ENCODE peak calls at places on chromosomes 13 and 19, in four cellular contexts. One of them, this sample, is unnamed.

GRCh38 chr19:48611872-48612271 is 3.0 kb downstream of the FAM83E start:
- DNase-seq in GM12878: no peak
- DNase-seq in K562: no peak
- DNase-seq in H1: no peak
- DNase-seq in this sample: no peak

GRCh38 chr13:75959861-75960481 is 323.8 kb downstream of the LMO7 start:
- DNase-seq in GM12878: no peak
- DNase-seq in K562: no peak
- DNase-seq in H1: no peak
- DNase-seq in this sample: no peak

GRCh38 chr13:86877449-86877848 is 793.7 kb upstream of the SLITRK5 start:
- DNase-seq in GM12878: no peak
- DNase-seq in H1: no peak
- DNase-seq in K562: no peak
- DNase-seq in this sample: no peak

GRCh38 chr13:42377640-42378382 is 105.9 kb downstream of the AKAP11 start:
- DNase-seq in H1: no peak
- DNase-seq in GM12878: peak
- DNase-seq in K562: no peak
- DNase-seq in this sample: no peak

GRCh38 chr19:54390942-54391577 is 24.2 kb upstream of the TTYH1 start:
- DNase-seq in GM12878: no peak
- DNase-seq in K562: peak
- DNase-seq in H1: no peak
- DNase-seq in this sample: peak

GRCh38 chr13:81017525-81018152 is 676.7 kb upstream of the SPRY2 start:
- DNase-seq in GM12878: no peak
- DNase-seq in K562: peak
- DNase-seq in H1: no peak
- DNase-seq in this sample: peak

GRCh38 chr13:35987572-35988513 is 143.3 kb downstream of the DCLK1 start:
- DNase-seq in H1: no peak
- DNase-seq in K562: no peak
- DNase-seq in GM12878: no peak
- DNase-seq in this sample: no peak

GRCh38 chr13:77544365-77544764 is 8.9 kb downstream of the SCEL start:
- DNase-seq in K562: no peak
- DNase-seq in GM12878: no peak
- DNase-seq in H1: no peak
- DNase-seq in this sample: no peak

GRCh38 chr13:35891486-35891885 is 239.7 kb downstream of the DCLK1 start:
- DNase-seq in H1: no peak
- DNase-seq in K562: no peak
- DNase-seq in GM12878: no peak
- DNase-seq in this sample: no peak

GRCh38 chr13:75636339-75637095 is 387 bp downstream of the LMO7 start:
- DNase-seq in GM12878: no peak
- DNase-seq in K562: peak
- DNase-seq in H1: no peak
- DNase-seq in this sample: no peak

GRCh38 chr13:60690607-60691006 is 293.6 kb downstream of the TDRD3 start:
- DNase-seq in GM12878: no peak
- DNase-seq in H1: no peak
- DNase-seq in K562: no peak
- DNase-seq in this sample: no peak

GRCh38 chr19:6126335-6126974 is 9.0 kb upstream of the ACSBG2 start:
- DNase-seq in H1: no peak
- DNase-seq in K562: peak
- DNase-seq in GM12878: peak
- DNase-seq in this sample: peak

GRCh38 chr19:10009269-10009665 is 1.0 kb downstream of the COL5A3 start:
- DNase-seq in GM12878: no peak
- DNase-seq in H1: no peak
- DNase-seq in K562: peak
- DNase-seq in this sample: no peak

GRCh38 chr19:40609561-40610395 is 8.6 kb downstream of the LTBP4 start:
- DNase-seq in H1: no peak
- DNase-seq in K562: peak
- DNase-seq in GM12878: peak
- DNase-seq in this sample: peak

GRCh38 chr13:40640845-40641458 is 25.5 kb downstream of the FOXO1 start:
- DNase-seq in GM12878: no peak
- DNase-seq in H1: no peak
- DNase-seq in K562: no peak
- DNase-seq in this sample: no peak

GRCh38 chr13:95083758-95084157 is 217.5 kb downstream of the ABCC4 start:
- DNase-seq in K562: no peak
- DNase-seq in H1: no peak
- DNase-seq in GM12878: no peak
- DNase-seq in this sample: no peak

GRCh38 chr13:85503797-85504196 is 295.4 kb downstream of the SLITRK6 start:
- DNase-seq in K562: no peak
- DNase-seq in GM12878: no peak
- DNase-seq in H1: no peak
- DNase-seq in this sample: no peak

GRCh38 chr13:97986841-97987240 is 33.4 kb downstream of the IPO5 start:
- DNase-seq in GM12878: peak
- DNase-seq in K562: no peak
- DNase-seq in H1: no peak
- DNase-seq in this sample: no peak

GRCh38 chr13:82654851-82655517 is 1227.3 kb downstream of the SLITRK1 start:
- DNase-seq in K562: no peak
- DNase-seq in GM12878: no peak
- DNase-seq in H1: no peak
- DNase-seq in this sample: no peak

GRCh38 chr13:60591348-60591747 is 194.3 kb downstream of the TDRD3 start:
- DNase-seq in K562: no peak
- DNase-seq in GM12878: no peak
- DNase-seq in H1: no peak
- DNase-seq in this sample: no peak

GRCh38 chr19:28049875-28050274 is 1163.1 kb downstream of the UQCRFS1 start:
- DNase-seq in H1: no peak
- DNase-seq in GM12878: no peak
- DNase-seq in K562: no peak
- DNase-seq in this sample: no peak

GRCh38 chr13:57630661-57631606 is 610 bp upstream of the PCDH17 start:
- DNase-seq in H1: no peak
- DNase-seq in K562: no peak
- DNase-seq in GM12878: no peak
- DNase-seq in this sample: no peak

GRCh38 chr19:10749435-10750384 is 31.8 kb downstream of the DNM2 start:
- DNase-seq in K562: no peak
- DNase-seq in H1: no peak
- DNase-seq in GM12878: no peak
- DNase-seq in this sample: no peak

GRCh38 chr19:3365447-3366103 is 808 bp upstream of the NFIC start:
- DNase-seq in GM12878: no peak
- DNase-seq in K562: no peak
- DNase-seq in H1: no peak
- DNase-seq in this sample: peak

GRCh38 chr13:67155898-67156717 is 74.0 kb downstream of the PCDH9 start:
- DNase-seq in H1: no peak
- DNase-seq in K562: no peak
- DNase-seq in GM12878: no peak
- DNase-seq in this sample: no peak

GRCh38 chr19:990119-990571 is 6.0 kb downstream of the WDR18 start:
- DNase-seq in K562: no peak
- DNase-seq in GM12878: no peak
- DNase-seq in H1: no peak
- DNase-seq in this sample: no peak

GRCh38 chr13:108962652-108963051 is 333.2 kb downstream of the MYO16 start:
- DNase-seq in H1: no peak
- DNase-seq in K562: peak
- DNase-seq in GM12878: no peak
- DNase-seq in this sample: no peak
- TF ChIP-seq EGR1 in H1: no peak
- TF ChIP-seq EGR1 in K562: no peak
- TF ChIP-seq EGR1 in GM12878: no peak
- TF ChIP-seq EGR1 in this sample: no peak

GRCh38 chr19:46495789-46496099 is at the start of gene PNMA8B:
- DNase-seq in H1: peak
- DNase-seq in K562: peak
- DNase-seq in GM12878: no peak
- DNase-seq in this sample: no peak
- H3K4me3 ChIP-seq in H1: peak
- H3K4me3 ChIP-seq in K562: no peak
- H3K4me3 ChIP-seq in GM12878: no peak
- H3K4me3 ChIP-seq in this sample: no peak

DNA sequence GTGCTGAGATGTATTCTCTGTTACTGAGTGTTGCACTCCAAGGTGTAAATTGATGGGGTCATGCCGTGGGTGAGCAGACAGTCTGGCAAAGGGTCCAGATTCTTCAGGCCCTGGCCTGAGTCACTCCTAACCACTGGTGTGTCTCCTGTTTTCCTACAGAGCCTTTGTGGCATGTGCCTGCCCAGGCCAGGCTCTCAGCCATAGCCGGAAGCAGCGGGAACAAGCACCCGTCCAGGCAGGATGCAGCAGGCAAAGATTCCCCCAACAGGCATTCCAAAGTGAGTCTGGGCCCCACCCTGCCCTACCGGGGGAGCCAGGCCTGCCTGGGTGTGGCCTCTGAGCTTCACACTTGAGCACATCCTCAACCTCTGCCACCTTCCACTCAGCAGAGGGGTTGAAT is 61.9 kb downstream of the DPF1 start:
- DNase-seq in GM12878: no peak
- DNase-seq in H1: no peak
- DNase-seq in K562: no peak
- DNase-seq in this sample: no peak
- TF ChIP-seq EGR1 in GM12878: no peak
- TF ChIP-seq EGR1 in H1: no peak
- TF ChIP-seq EGR1 in K562: no peak
- TF ChIP-seq EGR1 in this sample: no peak

GRCh38 chr13:34256236-34256635 is 438.3 kb downstream of the RFC3 start:
- DNase-seq in H1: no peak
- DNase-seq in GM12878: no peak
- DNase-seq in K562: no peak
- DNase-seq in this sample: no peak
- H3K4me3 ChIP-seq in H1: no peak
- H3K4me3 ChIP-seq in GM12878: no peak
- H3K4me3 ChIP-seq in K562: no peak
- H3K4me3 ChIP-seq in this sample: no peak

This sample was measured in HCT116.